ENCODE peak calls at places on chromosomes 3 and 15, in five cellular contexts. J is lower lobe of right lung, Q is NB4, H is AG04449, D is cardiac fibroblast. U is an unnamed sample.

GRCh38 chr3:141769171-141769894 is 6.1 kb downstream of the GRK7 start:
- DNase-seq in H (no peak), J (no peak), D (peak; percentile 33), Q (no peak), U (peak; percentile 5)

GRCh38 chr15:56467626-56468025 is 2.7 kb upstream of the MNS1 start:
- DNase-seq in Q (no peak), J (no peak), D (no peak), H (no peak), U (no peak)

GRCh38 chr3:108153451-108153981 is 62.7 kb upstream of the CD47 start:
- DNase-seq in J (peak; percentile 45), D (peak; percentile 70), Q (peak; percentile 74), H (no peak), U (no peak)

GRCh38 chr15:92062505-92062904 is 209.0 kb downstream of the SLCO3A1 start:
- DNase-seq in J (no peak), D (no peak), Q (no peak), H (no peak), U (no peak)

GRCh38 chr15:44219073-44219472 is 24.0 kb upstream of the FRMD5 start:
- DNase-seq in H (no peak), D (no peak), Q (peak; percentile 11), J (no peak), U (no peak)

GRCh38 chr15:58453931-58454793 is 22.4 kb downstream of the LIPC start:
- DNase-seq in Q (peak; percentile 95), D (no peak), H (no peak), J (no peak), U (peak; percentile 44)

GRCh38 chr15:76994001-76994400 is 925 bp upstream of the PSTPIP1 start:
- DNase-seq in D (no peak), H (no peak), Q (peak; percentile 82), J (peak; percentile 78), U (no peak)

GRCh38 chr3:40310690-40311089 is 1.2 kb downstream of the EIF1B start:
- DNase-seq in J (no peak), H (no peak), D (peak; percentile 51), Q (peak; percentile 20), U (no peak)

DNA sequence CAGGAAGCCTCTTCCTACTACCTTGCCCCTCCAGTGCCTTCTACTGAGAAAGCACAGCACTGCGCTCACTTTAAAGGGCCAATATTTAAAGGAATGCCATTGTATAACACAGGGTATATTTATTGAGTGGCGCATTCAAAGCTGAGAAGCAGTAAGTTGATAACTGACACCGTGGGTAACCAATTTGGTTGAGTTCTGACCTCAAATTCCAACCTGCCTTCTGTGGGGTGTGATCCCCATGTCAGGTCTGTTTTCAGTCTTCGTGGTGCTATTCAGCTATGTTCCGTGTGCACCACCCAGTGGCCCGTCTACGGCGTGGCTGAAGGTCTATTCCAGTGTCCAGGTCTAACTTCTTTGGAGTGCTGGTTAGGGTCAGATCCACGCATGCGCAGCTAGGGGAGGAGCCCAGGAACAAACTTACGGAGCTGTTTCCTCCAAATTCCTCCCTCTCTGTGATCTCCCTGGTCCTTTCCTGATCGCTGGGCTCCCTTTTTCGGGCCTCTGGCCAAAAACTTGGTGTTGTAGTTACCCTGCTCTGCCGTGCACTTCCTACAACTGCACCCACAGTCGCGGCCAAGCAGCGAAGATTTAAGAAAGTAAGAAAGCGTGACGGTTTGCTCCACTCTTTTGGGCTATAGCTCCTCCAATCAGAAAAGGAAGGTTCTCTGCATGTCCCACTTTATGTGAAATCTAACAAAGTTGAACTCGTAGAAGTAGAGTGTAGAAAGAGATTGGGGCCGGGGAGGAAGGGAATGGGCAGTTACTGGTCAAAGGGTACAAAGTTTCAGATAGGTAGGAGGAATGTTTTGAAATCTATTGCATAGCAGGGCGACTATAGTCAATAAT is 7.7 kb downstream of the LRRC2 start:
- DNase-seq in Q (peak; percentile 89), J (peak; percentile 87), H (no peak), D (peak; percentile 92), U (peak; percentile 59)
- H3K4me3 ChIP-seq in Q (peak overlapping the region; percentile 62), J (peak overlapping the region; percentile 41), H (peak overlapping the region; percentile 31), D (peak overlapping the region; percentile 45), U (peak overlapping the region; percentile 47)

DNA sequence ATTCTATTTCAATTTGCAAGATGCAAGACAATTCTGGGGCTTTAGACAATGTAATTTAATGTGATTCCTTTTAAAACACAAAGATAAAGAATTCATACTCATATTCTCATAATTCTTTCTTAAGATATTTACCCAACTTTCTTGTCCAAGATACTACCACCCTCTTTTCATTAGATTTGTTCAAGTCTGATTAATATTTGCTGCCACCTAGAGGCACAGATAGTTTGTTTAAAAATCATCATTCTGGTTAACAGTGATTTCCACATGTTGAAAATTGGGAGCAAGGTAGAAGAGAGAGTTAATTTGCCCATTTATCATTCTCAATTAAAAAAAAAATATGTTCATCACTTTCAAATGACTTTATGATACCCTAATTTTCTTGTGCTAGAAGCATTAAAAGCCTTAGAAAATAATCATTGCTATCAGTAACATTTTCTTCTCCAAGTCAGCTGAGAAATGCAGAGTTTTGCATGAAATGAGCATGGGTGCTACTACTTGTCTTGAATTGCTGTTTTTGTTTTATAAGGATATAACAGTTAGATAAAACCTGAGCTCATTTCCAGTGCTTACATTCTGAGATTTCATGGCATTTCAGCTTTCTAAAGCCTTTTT is 11.6 kb downstream of the TAMM41 start:
- DNase-seq in H (no peak), Q (peak; percentile 29), J (no peak), D (peak; percentile 51), U (no peak)
- H3K4me3 ChIP-seq in H (no peak overlapping the region), Q (no peak overlapping the region), J (no peak overlapping the region), D (no peak overlapping the region), U (no peak overlapping the region)

DNA sequence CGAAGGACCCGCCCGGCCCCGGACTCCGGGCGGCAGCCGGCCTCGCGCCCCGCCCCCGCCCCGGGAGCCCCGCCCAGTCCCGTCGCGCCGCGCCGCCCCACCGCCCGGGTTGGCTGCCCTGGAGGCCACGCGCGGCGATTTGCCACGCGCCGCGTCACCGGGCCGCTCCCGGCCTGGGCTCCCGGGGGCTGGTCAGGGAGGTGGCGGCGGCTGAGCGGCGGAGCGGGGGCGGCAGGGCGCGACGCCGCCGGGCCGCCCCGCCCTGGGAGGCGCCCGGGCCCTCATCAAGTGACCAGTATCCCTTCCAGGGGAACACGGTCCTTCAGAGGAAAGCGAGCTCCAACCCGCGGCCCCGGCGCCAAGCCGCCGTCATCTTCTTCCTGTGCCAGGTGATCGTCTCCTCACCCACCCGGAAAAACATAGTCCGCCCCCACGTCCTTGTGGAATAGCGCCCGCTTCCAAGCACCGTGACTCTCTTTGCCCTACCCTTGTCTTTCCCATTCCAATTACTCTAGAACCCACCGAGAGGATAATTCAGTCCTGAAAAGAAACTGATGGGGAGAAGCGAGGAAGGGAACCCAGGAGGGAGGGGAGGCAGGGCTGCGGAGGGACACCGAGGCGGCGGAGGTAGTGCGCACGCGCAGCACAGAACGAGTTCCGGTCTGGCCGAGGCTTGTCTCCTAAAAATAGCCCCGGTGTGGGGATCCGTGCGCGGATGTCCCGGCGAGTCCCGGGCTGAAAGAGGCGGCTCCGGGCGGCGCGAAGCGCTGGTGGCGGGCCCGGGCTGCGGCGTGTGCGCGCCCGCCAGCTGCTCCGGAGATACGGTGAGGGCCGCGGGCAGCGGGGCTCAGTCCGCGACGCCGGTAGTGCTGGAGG is at the start of gene MEF2A:
- DNase-seq in J (peak; percentile 97), D (peak; percentile 97), H (peak; percentile 72), Q (peak; percentile 96), U (peak; percentile 88)
- H3K4me3 ChIP-seq in J (peak within 1 kb of the TSS; percentile 72), D (peak within 1 kb of the TSS; percentile 71), H (peak within 1 kb of the TSS; percentile 89), Q (peak within 1 kb of the TSS; percentile 92), U (peak within 1 kb of the TSS; percentile 91)

GRCh38 chr15:83935774-83936173 is 281.9 kb downstream of the ADAMTSL3 start:
- DNase-seq in Q (no peak), D (no peak), J (no peak), H (no peak), U (no peak)
- H3K4me3 ChIP-seq in Q (no peak overlapping the region), D (no peak overlapping the region), J (no peak overlapping the region), H (no peak overlapping the region), U (no peak overlapping the region)

DNA sequence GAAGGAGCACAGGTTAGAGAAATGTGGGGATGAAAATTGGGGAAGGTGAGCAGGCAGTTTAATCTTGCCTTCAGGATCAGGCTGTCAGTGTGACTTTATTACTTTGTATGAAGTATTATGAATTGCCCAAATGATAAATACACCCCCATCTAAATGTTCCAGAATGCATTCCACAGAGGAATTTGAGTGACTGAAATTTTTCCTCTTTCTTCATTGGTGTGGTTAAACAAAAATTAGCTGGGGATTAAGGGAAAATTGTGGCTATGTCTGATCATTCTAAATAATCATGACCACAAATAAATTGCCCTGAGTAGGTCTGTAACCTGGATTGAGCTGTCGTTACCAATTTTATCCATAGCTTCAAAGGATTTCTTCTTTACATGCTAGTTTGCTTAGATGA is 33.5 kb downstream of the FAM98B start:
- DNase-seq in Q (no peak), H (no peak), D (no peak), J (no peak), U (no peak)
- H3K4me3 ChIP-seq in Q (no peak overlapping the region), H (no peak overlapping the region), D (no peak overlapping the region), J (no peak overlapping the region), U (no peak overlapping the region)

GRCh38 chr3:159766563-159767185 is 222.0 kb upstream of the IL12A start:
- DNase-seq in H (no peak), J (no peak), Q (no peak), D (peak; percentile 57), U (no peak)
- H3K4me3 ChIP-seq in H (peak overlapping the region; percentile 89), J (peak overlapping the region; percentile 74), Q (no peak overlapping the region), D (no peak overlapping the region), U (peak overlapping the region; percentile 75)

DNA sequence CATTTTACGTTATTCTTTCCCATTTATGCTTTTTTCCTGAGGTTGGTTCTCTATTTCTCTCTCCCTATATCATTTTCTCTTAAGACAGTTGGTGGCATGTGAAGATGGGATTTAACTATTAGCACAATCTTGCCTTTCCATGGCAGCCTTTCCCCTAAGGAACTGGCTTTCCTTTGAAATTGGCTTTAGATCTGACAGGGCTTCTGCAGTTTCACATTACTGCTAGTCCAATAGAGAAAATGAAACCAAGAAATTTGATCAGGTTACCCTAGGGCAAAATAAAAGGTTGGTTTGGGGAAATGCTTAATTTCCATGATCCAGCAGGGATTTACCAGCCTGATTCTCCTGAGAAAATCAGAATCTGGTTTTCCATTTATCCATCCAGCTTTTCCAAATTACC is 22.7 kb upstream of the CHL1 start:
- DNase-seq in J (no peak), D (no peak), H (no peak), Q (no peak), U (no peak)
- H3K4me3 ChIP-seq in J (no peak overlapping the region), D (no peak overlapping the region), H (no peak overlapping the region), Q (no peak overlapping the region), U (no peak overlapping the region)

DNA sequence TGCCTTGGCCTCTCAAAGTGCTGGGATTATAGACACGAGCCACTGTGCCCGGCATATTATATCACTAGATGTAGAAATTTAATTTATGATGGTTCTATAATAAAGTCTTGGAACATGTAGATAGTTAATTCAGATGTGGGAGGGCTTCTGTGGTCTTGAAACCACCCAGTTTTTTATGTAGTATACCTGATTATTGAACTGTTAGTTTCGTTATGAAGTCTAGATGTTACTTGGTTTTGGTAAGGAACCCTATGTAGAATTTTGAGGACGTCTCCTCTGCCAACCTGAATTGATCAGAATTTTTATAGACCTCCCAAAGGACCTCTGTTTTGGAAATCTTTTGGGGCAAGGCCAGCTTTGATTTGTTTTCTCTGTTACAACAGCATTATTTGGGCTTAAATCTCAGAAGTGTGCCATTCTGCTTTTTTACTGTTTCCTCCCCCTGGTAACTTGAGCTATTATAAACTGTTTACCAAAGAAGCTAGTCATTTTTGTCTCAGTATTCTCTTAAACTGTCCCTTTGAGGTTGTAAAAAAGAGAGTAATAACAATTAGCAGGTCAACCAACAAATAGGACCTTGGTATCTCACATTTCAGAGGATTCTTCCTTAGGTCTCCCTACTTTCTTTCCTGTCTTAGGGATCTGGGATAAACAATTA is 20.8 kb downstream of the AKAP13 start:
- DNase-seq in H (no peak), Q (no peak), D (no peak), J (no peak), U (no peak)
- H3K4me3 ChIP-seq in H (no peak overlapping the region), Q (no peak overlapping the region), D (no peak overlapping the region), J (no peak overlapping the region), U (no peak overlapping the region)

U was measured in skeletal muscle cell.